ENCODE peak calls at places on chromosomes 11 and 22, in seven cellular contexts. A, S, F, N, E, M and Q are unnamed samples.

GRCh38 chr11:43825217-43825816 is 55.3 kb upstream of the ALKBH3 start:
- DNase-seq in F (peak), S (no peak), N (peak), M (no peak), A (peak), E (peak), Q (peak)

GRCh38 chr11:125070699-125071254 is 7.7 kb downstream of the SLC37A2 start:
- DNase-seq in M (peak), E (peak), A (no peak), S (peak), F (peak), N (peak), Q (peak)

GRCh38 chr11:73268671-73269271 is 3.4 kb upstream of the P2RY6 start:
- DNase-seq in E (no peak), M (no peak), A (no peak), F (no peak), N (no peak), S (no peak), Q (no peak)

GRCh38 chr22:29000225-29000556 is 61.4 kb downstream of the C22orf31 start:
- DNase-seq in F (no peak), E (no peak), S (no peak), M (no peak), N (no peak), A (no peak), Q (no peak)

GRCh38 chr11:32830413-32830738 is 649 bp downstream of the PRRG4 start:
- DNase-seq in N (peak), S (no peak), M (no peak), F (peak), A (no peak), E (peak), Q (peak)

GRCh38 chr11:93236741-93237675 is 39.2 kb upstream of the SLC36A4 start:
- DNase-seq in E (peak), A (peak), M (no peak), S (no peak), N (peak), F (peak), Q (peak)

GRCh38 chr11:120057028-120057330 is 80.9 kb downstream of the TRIM29 start:
- DNase-seq in A (no peak), M (no peak), N (no peak), F (no peak), S (no peak), E (no peak), Q (no peak)

GRCh38 chr22:32747588-32747987 is 53.9 kb upstream of the TIMP3 start:
- DNase-seq in A (no peak), M (no peak), F (no peak), N (no peak), S (no peak), E (no peak), Q (no peak)

GRCh38 chr11:66323684-66324083 is 6.8 kb upstream of the CD248 start:
- DNase-seq in S (no peak), F (no peak), M (no peak), N (no peak), A (no peak), E (no peak), Q (no peak)

GRCh38 chr11:117457835-117458234 is 130.2 kb downstream of the CEP164 start:
- DNase-seq in M (no peak), F (no peak), N (no peak), S (no peak), E (no peak), A (no peak), Q (no peak)

GRCh38 chr11:111961389-111962300 is 24.5 kb downstream of the DIXDC1 start:
- DNase-seq in S (no peak), N (no peak), E (no peak), A (no peak), F (peak), M (no peak), Q (peak)

GRCh38 chr11:33722579-33723234 is 13.5 kb downstream of the CD59 start:
- DNase-seq in S (no peak), A (no peak), N (no peak), E (peak), F (peak), M (no peak), Q (peak)

GRCh38 chr11:44928807-44929206 is 21.9 kb downstream of the TP53I11 start:
- DNase-seq in F (no peak), S (no peak), N (no peak), E (no peak), A (peak), M (no peak), Q (no peak)

GRCh38 chr22:35299217-35299716 is 427 bp upstream of the TOM1 start:
- DNase-seq in M (no peak), F (peak), S (no peak), N (no peak), E (peak), A (no peak), Q (peak)

GRCh38 chr11:122604626-122605025 is 50.9 kb upstream of the UBASH3B start:
- DNase-seq in S (no peak), A (no peak), N (no peak), E (no peak), F (no peak), M (no peak), Q (no peak)

GRCh38 chr11:35511666-35512065 is 13.8 kb downstream of the PAMR1 start:
- DNase-seq in F (peak), M (no peak), S (no peak), A (no peak), E (no peak), N (no peak), Q (peak)

GRCh38 chr11:35507688-35508087 is 17.7 kb downstream of the PAMR1 start:
- DNase-seq in F (peak), N (no peak), E (peak), A (no peak), S (no peak), M (no peak), Q (peak)
- TF ChIP-seq CTCF in F (no peak), N (no peak), E (no peak), A (no peak), S (no peak), M (no peak), Q (peak)

DNA sequence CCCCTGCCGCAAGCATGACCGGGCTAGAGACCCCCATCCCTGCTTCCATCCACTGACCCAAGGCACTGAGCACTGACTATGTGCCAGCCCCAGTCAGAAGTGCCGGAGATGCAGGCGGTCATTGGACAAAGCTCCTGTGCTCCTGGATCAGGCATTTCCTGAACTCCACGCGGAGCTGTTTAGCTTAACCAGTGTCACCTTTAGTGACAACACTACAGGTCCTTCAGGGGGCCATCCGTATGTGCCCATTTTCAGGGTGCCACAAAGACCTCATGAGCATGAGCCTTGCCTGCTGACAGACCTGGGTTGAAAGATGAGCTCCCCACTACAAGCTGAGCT is 63.0 kb upstream of the FGF3 start:
- DNase-seq in E (no peak), F (no peak), S (no peak), M (no peak), N (no peak), A (no peak), Q (no peak)
- TF ChIP-seq CTCF in E (no peak), F (no peak), S (no peak), M (no peak), N (no peak), A (no peak), Q (no peak)

GRCh38 chr11:46222485-46223251 is 54.8 kb upstream of the CREB3L1 start:
- DNase-seq in N (peak), S (no peak), A (no peak), F (no peak), E (no peak), M (no peak), Q (no peak)
- TF ChIP-seq CTCF in N (no peak), S (no peak), A (no peak), F (no peak), E (no peak), M (no peak), Q (no peak)

DNA sequence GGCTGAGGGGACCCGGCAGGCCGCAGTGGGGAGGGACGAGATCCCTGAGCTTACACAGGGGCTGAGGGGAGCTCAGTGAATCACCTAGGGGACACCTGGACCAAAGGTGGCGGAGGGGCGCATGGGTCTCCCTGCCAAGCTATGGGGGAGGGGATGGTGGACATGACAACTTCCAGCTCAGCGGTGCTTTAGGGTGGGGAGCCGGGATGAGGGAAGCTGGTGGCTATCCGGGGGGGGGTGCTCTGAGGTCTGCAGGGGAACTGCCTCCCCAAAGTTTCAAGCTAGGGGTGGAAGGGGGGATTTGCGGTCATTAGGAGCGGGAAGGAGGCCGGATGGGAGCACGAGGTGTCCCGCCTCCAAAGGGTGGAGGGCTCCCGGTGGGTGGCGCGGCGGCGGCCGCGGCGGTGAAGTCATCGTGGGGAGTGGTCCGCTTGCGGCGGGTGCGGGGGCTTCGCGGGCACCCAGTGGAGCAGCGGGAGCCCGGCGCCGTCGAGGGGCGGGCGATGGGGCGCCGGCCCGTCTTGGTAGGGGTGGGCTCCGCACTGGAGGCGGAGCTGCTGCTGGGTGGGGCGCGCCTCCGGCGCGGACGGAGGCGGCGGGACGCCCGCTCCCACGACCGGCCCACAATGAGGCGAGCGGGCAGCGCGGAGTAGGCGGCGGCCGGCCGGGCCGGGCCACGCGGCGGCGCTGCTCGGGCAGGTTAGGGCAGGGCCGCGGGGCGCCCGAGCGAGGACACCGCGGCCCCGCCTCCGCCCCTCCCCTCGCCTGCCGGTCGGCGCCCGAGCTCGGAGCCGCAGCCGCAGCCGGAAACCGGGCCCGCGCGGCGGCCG is at the start of gene MICALL1:
- DNase-seq in M (peak), S (no peak), E (peak), A (peak), F (peak), N (peak), Q (peak)
- TF ChIP-seq CTCF in M (no peak), S (no peak), E (no peak), A (peak), F (peak), N (peak), Q (no peak)

DNA sequence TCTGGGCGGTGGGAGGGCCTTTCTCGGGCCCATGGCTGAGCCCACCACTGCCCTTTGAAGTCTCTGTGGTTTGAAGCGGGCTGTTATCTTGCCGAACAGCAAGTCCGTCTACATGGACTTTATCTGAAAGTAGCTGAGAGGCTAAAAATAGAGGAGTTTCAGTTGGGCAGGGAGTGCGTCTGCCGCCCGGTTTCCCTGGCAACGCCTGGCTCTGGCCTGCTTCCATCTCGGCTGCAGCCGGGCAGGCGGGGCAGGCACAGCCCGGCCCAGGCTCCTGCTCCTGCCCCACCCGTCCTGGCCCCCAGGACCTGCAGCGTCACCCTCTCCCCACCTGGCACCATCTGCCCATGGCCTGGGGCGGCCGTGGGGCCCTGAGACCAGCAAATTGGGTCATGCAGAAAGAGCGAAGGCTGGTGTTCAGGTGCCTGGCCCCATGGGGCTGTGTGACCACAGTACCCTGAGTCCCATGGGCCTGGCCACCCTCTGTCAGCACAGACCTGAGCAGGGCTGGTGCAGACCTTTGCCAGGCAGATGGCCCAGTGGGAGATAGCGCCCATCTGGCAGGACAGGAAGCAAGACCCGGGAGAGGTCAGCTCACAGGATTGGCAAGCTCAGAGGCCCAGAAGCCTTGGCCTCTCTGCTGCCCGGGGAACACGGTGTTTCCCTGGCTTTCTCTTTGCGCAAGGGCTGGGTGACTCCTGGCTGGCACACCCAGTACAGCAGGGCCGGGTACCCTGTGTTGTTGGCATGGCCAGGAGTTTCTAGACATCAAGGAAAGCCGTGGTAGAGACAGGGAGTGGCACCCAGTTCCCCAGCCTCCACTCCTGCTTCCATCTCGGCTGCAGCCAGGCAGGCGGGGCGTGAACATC is 79.1 kb upstream of the KCNQ1OT1 start:
- DNase-seq in F (peak), M (peak), N (peak), S (peak), E (peak), A (no peak), Q (peak)
- TF ChIP-seq CTCF in F (peak), M (peak), N (peak), S (no peak), E (peak), A (no peak), Q (peak)

GRCh38 chr11:71223671-71224660 is 28.4 kb downstream of the SHANK2 start:
- DNase-seq in N (no peak), A (no peak), S (no peak), F (no peak), E (no peak), M (no peak), Q (no peak)

GRCh38 chr11:71222318-71223080 is 29.9 kb downstream of the SHANK2 start:
- DNase-seq in N (peak), F (no peak), E (no peak), A (no peak), M (peak), S (no peak), Q (no peak)

GRCh38 chr11:71223081-71223405 is 29.3 kb downstream of the SHANK2 start:
- DNase-seq in A (no peak), N (no peak), F (no peak), S (no peak), E (no peak), M (no peak), Q (no peak)

GRCh38 chr11:71228961-71229360 is 23.4 kb downstream of the SHANK2 start:
- DNase-seq in S (no peak), A (no peak), F (no peak), N (no peak), E (no peak), M (no peak), Q (no peak)

DNA sequence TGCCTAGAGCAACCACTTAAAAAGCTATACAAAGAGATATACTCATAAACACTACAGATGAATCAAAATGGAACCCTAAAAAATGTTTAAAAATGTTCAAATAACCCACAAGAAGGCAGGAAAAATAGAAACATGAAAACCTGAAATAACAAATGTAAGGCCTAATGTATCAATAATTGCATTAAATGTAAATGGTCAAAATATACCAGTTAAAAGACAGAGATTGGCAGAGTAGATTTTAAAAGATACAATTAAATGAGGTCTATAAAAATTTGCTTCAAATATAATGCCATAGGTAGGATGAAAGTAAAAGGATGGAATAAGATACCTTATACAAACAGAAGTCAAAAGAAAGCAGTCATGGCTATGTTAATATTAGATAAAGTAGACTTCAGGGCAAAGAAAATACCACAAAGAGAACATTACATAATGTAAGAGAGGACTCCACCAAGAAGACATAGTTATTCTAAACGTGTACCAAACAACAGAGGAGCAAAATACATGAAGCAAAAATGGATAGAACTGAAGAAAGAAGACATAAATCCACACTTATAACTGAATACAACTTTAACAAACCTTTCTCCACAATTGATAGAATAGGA is 25.2 kb downstream of the SHANK2 start:
- DNase-seq in A (no peak), M (no peak), N (no peak), E (no peak), S (no peak), F (no peak), Q (no peak)
- TF ChIP-seq CTCF in A (no peak), M (no peak), N (no peak), E (no peak), S (no peak), F (no peak), Q (no peak)

GRCh38 chr22:39534591-39535301 is 2.2 kb upstream of the RPS19BP1 start:
- DNase-seq in M (peak), F (no peak), S (peak), E (peak), N (peak), A (peak), Q (peak)

GRCh38 chr22:39535302-39535805 is 2.8 kb upstream of the RPS19BP1 start:
- DNase-seq in A (no peak), E (no peak), N (no peak), M (no peak), S (no peak), F (no peak), Q (no peak)

GRCh38 chr22:39536711-39537110 is 4.2 kb upstream of the RPS19BP1 start:
- DNase-seq in A (no peak), N (no peak), F (no peak), S (no peak), M (no peak), E (no peak), Q (no peak)

GRCh38 chr22:39535831-39536449 is 3.4 kb upstream of the RPS19BP1 start:
- DNase-seq in E (no peak), N (no peak), M (no peak), S (no peak), F (no peak), A (no peak), Q (no peak)

GRCh38 chr22:39537981-39538380 is 5.4 kb upstream of the RPS19BP1 start:
- DNase-seq in M (no peak), A (no peak), N (no peak), E (no peak), F (no peak), S (no peak), Q (no peak)
- TF ChIP-seq CTCF in M (no peak), A (no peak), N (no peak), E (no peak), F (no peak), S (no peak), Q (no peak)

GRCh38 chr11:75200051-75200450 is 40.5 kb upstream of the TPBGL start:
- DNase-seq in E (no peak), M (peak), A (no peak), N (peak), S (no peak), F (no peak), Q (no peak)
- TF ChIP-seq CTCF in E (no peak), M (no peak), A (no peak), N (no peak), S (no peak), F (no peak), Q (no peak)